ENCODE peak calls at places on chromosome 11, in seven cellular contexts. J, Q, T, K, I, R and P are unnamed samples.

GRCh38 chr11:131977231-131977630 is 606.8 kb downstream of the NTM start:
- DNase-seq in I (peak; percentile 30), J (no peak), Q (no peak), K (no peak), T (no peak), R (no peak), P (peak; percentile 4)

GRCh38 chr11:57964660-57965059 is 59.0 kb upstream of the OR9Q1 start:
- DNase-seq in K (no peak), R (no peak), Q (no peak), T (no peak), I (no peak), J (no peak), P (no peak)

GRCh38 chr11:19698493-19699292 is 13.9 kb upstream of the NAV2 start:
- DNase-seq in R (no peak), Q (peak; percentile 69), J (no peak), K (peak; percentile 66), T (no peak), I (no peak), P (no peak)

GRCh38 chr11:74147199-74147929 is 23.4 kb downstream of the C2CD3 start:
- DNase-seq in K (peak; percentile 21), R (no peak), Q (peak; percentile 82), J (no peak), I (no peak), T (no peak), P (no peak)

GRCh38 chr11:2767751-2768150 is 68.0 kb upstream of the KCNQ1OT1 start:
- DNase-seq in I (no peak), J (no peak), T (no peak), Q (no peak), R (no peak), K (no peak), P (no peak)

GRCh38 chr11:33869511-33870422 is 22.1 kb downstream of the LMO2 start:
- DNase-seq in T (peak; percentile 75), I (peak; percentile 77), Q (no peak), J (peak; percentile 58), K (peak; percentile 45), R (no peak), P (no peak)

GRCh38 chr11:33542921-33543320 is 157.7 kb downstream of the C11orf91 start:
- DNase-seq in K (peak; percentile 69), J (peak; percentile 69), R (peak; percentile 66), I (peak; percentile 77), Q (no peak), T (peak; percentile 47), P (no peak)

GRCh38 chr11:9461068-9461759 is 402 bp downstream of the ZNF143 start:
- DNase-seq in I (peak; percentile 82), K (peak; percentile 96), T (peak; percentile 89), J (peak; percentile 91), Q (peak; percentile 71), R (peak; percentile 83), P (peak; percentile 49)

GRCh38 chr11:67539588-67539987 is 16.3 kb upstream of the CABP2 start:
- DNase-seq in Q (no peak), T (peak; percentile 66), J (no peak), K (no peak), R (no peak), I (no peak), P (no peak)

GRCh38 chr11:10208045-10208674 is 85.9 kb downstream of the SBF2 start:
- DNase-seq in I (peak; percentile 83), K (peak; percentile 64), J (no peak), T (peak; percentile 41), R (no peak), Q (no peak), P (no peak)

GRCh38 chr11:65008016-65008415 is 5.9 kb upstream of the ARL2 start:
- DNase-seq in K (no peak), Q (no peak), I (no peak), J (no peak), R (no peak), T (no peak), P (no peak)

GRCh38 chr11:67318239-67318555 is 14.9 kb downstream of the SSH3 start:
- DNase-seq in Q (no peak), J (no peak), T (peak; percentile 16), R (no peak), K (no peak), I (no peak), P (no peak)

GRCh38 chr11:72719144-72719543 is 33.1 kb downstream of the ARAP1 start:
- DNase-seq in I (no peak), K (peak; percentile 67), R (no peak), J (no peak), T (no peak), Q (no peak), P (no peak)

GRCh38 chr11:44032304-44033085 is 15.3 kb upstream of the ACCSL start:
- DNase-seq in I (no peak), Q (no peak), K (peak; percentile 67), J (peak; percentile 54), R (no peak), T (no peak), P (no peak)

GRCh38 chr11:112554586-112554985 is 293.9 kb upstream of the PLET1 start:
- DNase-seq in R (no peak), J (no peak), T (no peak), K (no peak), Q (peak; percentile 77), I (no peak), P (no peak)

GRCh38 chr11:71294846-71295600 is 42.6 kb upstream of the SHANK2 start:
- DNase-seq in K (no peak), R (peak; percentile 5), T (no peak), I (no peak), J (no peak), Q (no peak), P (no peak)

GRCh38 chr11:121291319-121291718 is 1.3 kb upstream of the SC5D start:
- DNase-seq in T (no peak), Q (peak; percentile 30), I (no peak), J (no peak), K (no peak), R (no peak), P (no peak)

GRCh38 chr11:114260483-114260882 is 35.7 kb upstream of the NNMT start:
- DNase-seq in T (no peak), I (no peak), R (no peak), K (no peak), Q (no peak), J (no peak), P (no peak)

GRCh38 chr11:128835741-128836410 is 31.2 kb downstream of the KCNJ1 start:
- DNase-seq in Q (no peak), I (peak; percentile 29), T (peak; percentile 3), J (no peak), K (peak; percentile 88), R (no peak), P (no peak)

GRCh38 chr11:18061351-18061750 is 15.3 kb upstream of the TPH1 start:
- DNase-seq in K (no peak), Q (no peak), T (no peak), J (no peak), I (no peak), R (no peak), P (no peak)

GRCh38 chr11:27722117-27722844 is 22.0 kb upstream of the BDNF start:
- DNase-seq in Q (no peak), T (no peak), K (peak; percentile 53), I (peak; percentile 89), J (no peak), R (no peak), P (no peak)
- H3K4me3 ChIP-seq in Q (no peak overlapping the region), T (no peak overlapping the region), K (peak overlapping the region; percentile 39), I (peak overlapping the region; percentile 87), J (no peak overlapping the region), R (peak overlapping the region; percentile 51), P (peak overlapping the region; percentile 58)

DNA sequence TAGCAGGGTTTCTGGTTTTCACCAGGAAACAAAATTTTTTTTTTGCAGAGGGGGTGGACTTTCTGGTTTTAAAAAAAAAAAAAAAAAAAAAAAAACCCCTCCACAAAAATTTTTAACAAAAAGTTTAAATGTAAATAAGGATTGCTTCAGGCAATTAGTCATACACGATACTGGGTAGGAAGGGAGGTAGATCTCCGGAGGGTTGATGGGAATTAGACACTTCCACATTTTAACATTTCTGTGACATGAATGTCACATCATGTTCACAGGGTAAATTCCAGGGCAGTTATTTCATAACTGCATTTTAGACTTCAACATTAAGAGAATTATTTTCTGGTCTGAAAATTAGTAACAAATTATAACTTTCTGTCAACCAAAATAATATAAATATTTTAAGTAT is 15.9 kb downstream of the NUP98 start:
- DNase-seq in Q (no peak), K (peak; percentile 31), R (no peak), I (no peak), T (no peak), J (no peak), P (no peak)
- H3K36me3 ChIP-seq in Q (peaks cover 6% of the 10 kb centered on the region), K (peaks cover 22% of the 10 kb centered on the region), R (peaks cover 51% of the 10 kb centered on the region), I (peaks cover 46% of the 10 kb centered on the region), T (peaks cover 84% of the 10 kb centered on the region), J (peaks cover 48% of the 10 kb centered on the region), P (peaks cover 4% of the 10 kb centered on the region)

DNA sequence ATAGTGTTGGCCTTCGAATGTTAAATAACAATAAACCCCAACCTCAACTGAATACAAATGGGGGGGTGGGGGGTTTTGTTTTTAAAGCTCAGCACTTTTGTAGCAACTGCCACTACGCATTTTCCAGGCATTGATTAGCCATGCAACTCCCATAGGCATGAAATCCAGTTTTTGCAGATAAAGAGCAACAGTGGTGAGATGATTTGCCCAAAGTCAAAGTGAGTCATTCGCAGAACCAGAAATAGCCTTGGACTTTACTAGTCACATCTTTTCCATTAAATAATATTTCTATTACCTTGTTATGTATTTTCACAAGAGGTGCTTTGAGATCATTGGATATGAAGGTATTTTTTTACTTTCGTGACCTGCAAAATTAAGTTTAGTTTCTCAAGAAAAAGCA is 1.7 kb upstream of the PHF21A start:
- DNase-seq in J (no peak), K (peak; percentile 56), Q (no peak), I (no peak), T (peak; percentile 47), R (no peak), P (no peak)
- H3K4me3 ChIP-seq in J (no peak overlapping the region), K (peak overlapping the region; percentile 88), Q (peak overlapping the region; percentile 64), I (peak overlapping the region; percentile 95), T (no peak overlapping the region), R (peak overlapping the region; percentile 88), P (no peak overlapping the region)

GRCh38 chr11:94880216-94880615 is 93.1 kb downstream of the CWC15 start:
- DNase-seq in J (no peak), T (no peak), Q (peak; percentile 98), I (no peak), R (no peak), K (no peak), P (no peak)

GRCh38 chr11:94876645-94877445 is 96.5 kb downstream of the CWC15 start:
- DNase-seq in Q (no peak), I (no peak), R (no peak), K (peak; percentile 97), T (peak; percentile 85), J (peak; percentile 74), P (peak; percentile 89)

GRCh38 chr11:94876222-94876621 is 97.1 kb downstream of the CWC15 start:
- DNase-seq in I (no peak), R (no peak), K (no peak), J (no peak), T (no peak), Q (no peak), P (no peak)

GRCh38 chr11:94879006-94879405 is 94.3 kb downstream of the CWC15 start:
- DNase-seq in R (no peak), J (no peak), T (no peak), I (no peak), K (no peak), Q (no peak), P (no peak)

GRCh38 chr11:94877446-94878200 is 95.7 kb downstream of the CWC15 start:
- DNase-seq in J (no peak), I (no peak), K (peak; percentile 74), Q (no peak), R (no peak), T (no peak), P (no peak)
- H3K36me3 ChIP-seq in J (no peaks in the 10 kb centered on the region), I (no peaks in the 10 kb centered on the region), K (no peaks in the 10 kb centered on the region), Q (peaks cover 75% of the 10 kb centered on the region), R (peaks cover 39% of the 10 kb centered on the region), T (peaks cover 33% of the 10 kb centered on the region), P (peaks cover 3% of the 10 kb centered on the region)

GRCh38 chr11:22787055-22787454 is 42.5 kb downstream of the SVIP start:
- DNase-seq in Q (no peak), K (no peak), J (no peak), I (no peak), T (no peak), R (no peak), P (no peak)
- H3K4me3 ChIP-seq in Q (no peak overlapping the region), K (no peak overlapping the region), J (no peak overlapping the region), I (no peak overlapping the region), T (no peak overlapping the region), R (no peak overlapping the region), P (no peak overlapping the region)